ENCODE peak calls at places on chromosomes 1 and 21, in ten cellular contexts. U is Peyer's patch; W is MM.1S; P is tibial nerve; H is IMR-90; Y is mammary epithelial cell; L is H1; F is heart right ventricle; X is CD8-positive, alpha-beta memory T cell; S is ovary. R is an unnamed sample. For H3K4me1, the result is how much of the 10 kb centered on the place peaks cover.

GRCh38 chr1:18879791-18880309 is 20.4 kb upstream of the TAS1R2 start:
- DNase-seq in Y (no peak), H (no peak), U (no peak), W (no peak), S (no peak), P (no peak), L (no peak), X (no peak), F (no peak), R (no peak)

GRCh38 chr1:22673486-22674409 is 20.7 kb downstream of the C1QB start:
- DNase-seq in S (no peak), Y (peak), P (peak), W (no peak), U (no peak), F (peak), L (no peak), X (no peak), H (peak), R (peak)

GRCh38 chr1:186925881-186926676 is 97.3 kb downstream of the PLA2G4A start:
- DNase-seq in H (peak), X (no peak), U (no peak), F (no peak), Y (no peak), L (no peak), P (no peak), W (no peak), S (no peak), R (no peak)

GRCh38 chr21:42295845-42296244 is 19.4 kb downstream of the TFF3 start:
- DNase-seq in F (no peak), S (no peak), W (no peak), P (no peak), H (no peak), Y (no peak), U (no peak), L (no peak), X (no peak), R (no peak)

GRCh38 chr21:17780539-17780938 is 38.6 kb downstream of the C21orf91 start:
- DNase-seq in W (peak), X (peak), L (no peak), U (no peak), H (no peak), P (no peak), S (no peak), Y (no peak), F (no peak), R (peak)

GRCh38 chr1:22416555-22417454 is 34.8 kb upstream of the ZBTB40 start:
- DNase-seq in S (peak), L (peak), P (peak), F (peak), U (peak), Y (peak), X (peak), H (peak), W (peak), R (peak)

GRCh38 chr1:28510350-28511223 is 4.7 kb downstream of the RCC1 start:
- DNase-seq in L (no peak), H (peak), Y (peak), P (no peak), U (no peak), W (peak), X (no peak), S (no peak), F (no peak), R (no peak)

GRCh38 chr21:32459972-32460371 is 47.5 kb downstream of the EVA1C start:
- DNase-seq in W (no peak), H (peak), F (no peak), P (no peak), L (no peak), X (no peak), Y (no peak), U (no peak), S (no peak), R (no peak)

GRCh38 chr1:66436378-66437135 is 97.4 kb upstream of the SGIP1 start:
- DNase-seq in X (no peak), U (peak), Y (peak), L (no peak), H (peak), F (no peak), S (no peak), W (peak), P (no peak), R (peak)

GRCh38 chr1:42017259-42017658 is 98.5 kb upstream of the HIVEP3 start:
- DNase-seq in X (no peak), U (no peak), H (no peak), P (no peak), W (no peak), F (no peak), Y (peak), L (no peak), S (no peak), R (no peak)

GRCh38 chr1:101260531-101260930 is 23.7 kb downstream of the S1PR1 start:
- DNase-seq in F (no peak), H (peak), Y (no peak), S (no peak), X (no peak), W (no peak), L (no peak), U (no peak), P (no peak), R (no peak)

GRCh38 chr1:161374373-161374772 is 6.7 kb upstream of the CFAP126 start:
- DNase-seq in F (no peak), P (no peak), Y (no peak), X (no peak), H (no peak), S (no peak), U (no peak), W (no peak), L (no peak), R (no peak)

GRCh38 chr21:18151046-18151445 is 93.6 kb upstream of the CHODL start:
- DNase-seq in L (no peak), P (no peak), U (no peak), S (no peak), F (no peak), W (no peak), Y (no peak), H (no peak), X (no peak), R (no peak)

GRCh38 chr1:44565265-44565750 is 109.0 kb downstream of the TMEM53 start:
- DNase-seq in H (no peak), L (no peak), F (no peak), X (no peak), S (no peak), Y (no peak), U (no peak), W (no peak), P (no peak), R (no peak)

GRCh38 chr1:19606817-19607706 is 37.0 kb upstream of the NBL1 start:
- DNase-seq in Y (no peak), P (no peak), S (no peak), H (peak), W (no peak), X (peak), F (no peak), U (peak), L (no peak), R (no peak)

GRCh38 chr1:116947090-116947489 is 37.4 kb downstream of the PTGFRN start:
- DNase-seq in W (no peak), L (no peak), H (no peak), U (no peak), X (no peak), F (no peak), P (no peak), S (no peak), Y (no peak), R (no peak)

GRCh38 chr1:116948642-116949041 is 38.9 kb downstream of the PTGFRN start:
- DNase-seq in X (no peak), S (no peak), H (no peak), F (no peak), W (no peak), Y (no peak), L (no peak), P (no peak), U (no peak), R (no peak)

GRCh38 chr1:116949213-116949985 is 39.7 kb downstream of the PTGFRN start:
- DNase-seq in W (no peak), X (no peak), P (no peak), U (no peak), F (no peak), Y (no peak), L (no peak), S (no peak), H (no peak), R (no peak)

GRCh38 chr1:116951175-116951935 is 41.6 kb downstream of the PTGFRN start:
- DNase-seq in U (no peak), F (peak), S (no peak), H (peak), P (peak), Y (no peak), X (no peak), W (no peak), L (no peak), R (no peak)

GRCh38 chr1:116950497-116951174 is 40.9 kb downstream of the PTGFRN start:
- DNase-seq in H (no peak), F (no peak), X (no peak), U (no peak), S (no peak), P (peak), Y (no peak), L (no peak), W (no peak), R (no peak)
- H3K4me1 ChIP-seq in H (under half), F (half or more), X (under half), U (under half), S (under half), P (under half), Y (under half), L (under half), W (under half), R (under half)

DNA sequence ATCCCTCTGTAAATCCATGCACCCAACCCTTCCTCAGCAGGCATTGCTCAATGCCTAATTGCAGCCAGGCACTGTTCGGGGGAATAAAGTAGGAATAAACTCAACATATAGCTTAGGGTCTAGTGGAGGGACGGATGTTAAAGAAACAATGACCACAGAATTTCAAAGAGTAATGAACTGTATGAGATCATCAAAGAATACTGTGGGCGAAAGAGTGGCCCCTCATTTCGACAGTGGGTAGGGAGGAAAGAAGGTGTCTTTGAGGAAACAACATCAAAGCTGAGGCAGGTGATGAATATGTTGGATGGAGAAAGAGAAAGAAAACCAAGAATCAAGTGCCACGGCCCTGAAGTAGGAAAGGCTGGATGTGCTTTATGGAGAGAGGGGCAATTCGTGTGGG is 161.3 kb downstream of the ADSS2 start:
- DNase-seq in F (no peak), L (no peak), W (no peak), Y (no peak), H (no peak), S (no peak), X (no peak), U (no peak), P (no peak), R (no peak)
- H3K4me1 ChIP-seq in F (under half), L (under half), W (under half), Y (under half), H (under half), S (under half), X (under half), U (under half), P (under half), R (under half)

DNA sequence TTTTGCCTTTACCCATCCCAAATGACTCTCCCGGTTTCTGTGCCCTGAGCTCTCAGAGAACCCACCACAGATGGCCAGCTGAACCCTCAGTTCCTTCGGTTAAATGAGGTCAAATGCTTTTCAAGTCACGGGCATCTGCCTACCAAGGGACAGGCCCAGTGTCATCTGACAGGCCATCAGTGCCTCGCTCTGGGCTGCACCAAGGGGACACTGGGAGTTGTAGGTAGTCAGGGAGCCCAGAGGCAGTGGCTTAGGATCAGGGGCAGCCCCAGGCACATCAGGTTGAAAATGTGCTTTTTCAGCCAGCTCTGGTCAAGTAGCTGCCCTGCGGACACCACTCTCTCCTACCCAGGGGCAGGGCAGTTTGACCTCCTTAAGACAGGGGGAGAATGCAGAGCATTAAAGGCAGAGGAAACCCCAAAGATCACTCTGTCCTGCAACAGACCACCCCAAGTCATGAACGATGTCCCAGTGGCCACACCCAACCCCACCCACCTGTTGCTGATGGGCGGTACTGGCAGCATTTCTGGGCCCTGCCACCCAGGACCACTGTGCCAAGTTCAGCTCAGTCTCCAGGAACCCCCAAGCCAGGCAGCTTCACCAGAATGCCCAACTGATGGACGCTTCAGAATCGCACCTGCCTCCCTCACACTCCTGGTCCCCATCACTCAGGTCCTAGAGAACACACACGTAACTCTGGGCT is 60.7 kb downstream of the CASZ1 start:
- DNase-seq in U (no peak), F (no peak), X (no peak), S (no peak), Y (no peak), P (no peak), H (no peak), W (no peak), L (no peak), R (no peak)
- H3K4me1 ChIP-seq in U (half or more), F (half or more), X (under half), S (under half), Y (under half), P (under half), H (under half), W (under half), L (under half), R (under half)

DNA sequence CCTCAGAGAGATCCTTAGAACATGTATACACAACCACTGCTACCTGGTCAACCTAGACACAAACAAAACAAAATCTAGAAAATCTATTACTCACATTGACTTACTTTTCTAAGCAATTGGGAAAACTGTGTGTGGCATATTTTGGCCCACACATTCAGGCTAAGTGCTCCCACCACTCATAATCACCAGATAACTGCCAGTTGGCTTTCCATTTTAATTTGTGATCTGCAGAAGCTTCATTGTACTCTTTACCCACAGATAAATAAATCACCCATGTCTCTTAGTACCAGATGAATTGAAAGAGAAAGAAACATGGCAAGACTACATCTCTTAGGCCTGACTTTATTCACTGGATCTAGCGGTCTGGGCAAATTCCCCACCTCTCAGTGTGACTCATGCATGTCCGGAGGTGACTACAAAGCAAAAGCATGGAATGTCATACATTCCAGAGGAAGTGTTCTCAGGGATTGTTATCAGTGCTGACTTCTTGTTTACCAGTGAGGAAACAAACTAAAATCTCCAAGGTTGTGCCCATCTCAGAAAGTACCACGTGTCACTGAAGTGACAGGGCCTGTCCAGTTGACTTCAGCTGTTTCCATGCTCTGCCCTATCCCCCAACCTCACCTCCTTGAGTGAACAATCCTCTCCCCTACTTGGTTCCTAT is 52.4 kb upstream of the BCL10 start:
- DNase-seq in P (no peak), F (no peak), Y (peak), X (no peak), S (no peak), U (no peak), L (no peak), W (no peak), H (peak), R (peak)
- H3K4me1 ChIP-seq in P (under half), F (under half), Y (half or more), X (under half), S (under half), U (under half), L (under half), W (under half), H (under half), R (under half)

R was measured in small intestine.